ENCODE peak calls at places on chromosomes 3 and 15, in five cellular contexts. P is tibial artery, G is cardiac fibroblast, Y is ecto neural progenitor cell, I is caudate nucleus. T is an unnamed sample.

GRCh38 chr15:41734079-41734478 is 40.2 kb upstream of the MAPKBP1 start:
- DNase-seq in I (no peak), Y (no peak), G (peak), P (no peak), T (no peak)

GRCh38 chr3:41350441-41350840 is 151.1 kb downstream of the CTNNB1 start:
- DNase-seq in I (no peak), P (no peak), G (peak), Y (no peak), T (no peak)

GRCh38 chr15:75158402-75158801 is 43.3 kb upstream of the C15orf39 start:
- DNase-seq in P (no peak), Y (no peak), I (no peak), G (no peak), T (no peak)

GRCh38 chr3:43953814-43954241 is 263.1 kb downstream of the ABHD5 start:
- DNase-seq in G (peak), Y (peak), I (no peak), P (no peak), T (no peak)

GRCh38 chr15:75140080-75140879 is 61.4 kb upstream of the C15orf39 start:
- DNase-seq in P (no peak), G (no peak), I (no peak), Y (no peak), T (no peak)

GRCh38 chr3:52649461-52650210 is 36.1 kb downstream of the PBRM1 start:
- DNase-seq in P (no peak), I (no peak), G (peak), Y (no peak), T (no peak)

GRCh38 chr3:47802734-47803477 is at the start of gene DHX30:
- DNase-seq in I (peak), P (peak), G (peak), Y (peak), T (peak)

GRCh38 chr3:81758275-81758674 is 3.2 kb downstream of the GBE1 start:
- DNase-seq in P (no peak), Y (no peak), G (peak), I (no peak), T (no peak)

GRCh38 chr3:134630506-134630905 is 20.3 kb downstream of the KY start:
- DNase-seq in Y (peak), G (peak), P (no peak), I (no peak), T (peak)

GRCh38 chr3:156448300-156448699 is 106.6 kb downstream of the SSR3 start:
- DNase-seq in G (peak), I (no peak), P (no peak), Y (no peak), T (no peak)

GRCh38 chr15:70566047-70566835 is 197.1 kb downstream of the UACA start:
- DNase-seq in I (no peak), P (peak), G (no peak), Y (peak), T (no peak)

GRCh38 chr3:188153498-188153948 is 434 bp upstream of the LPP start:
- DNase-seq in Y (no peak), G (peak), I (peak), P (peak), T (peak)

GRCh38 chr3:64451283-64452012 is 226.2 kb upstream of the PRICKLE2 start:
- DNase-seq in Y (no peak), I (no peak), G (no peak), P (no peak), T (no peak)

GRCh38 chr3:81307221-81307620 is 454.2 kb downstream of the GBE1 start:
- DNase-seq in P (no peak), I (no peak), Y (no peak), G (no peak), T (no peak)

GRCh38 chr3:188792788-188793187 is 379.0 kb upstream of the TPRG1 start:
- DNase-seq in Y (peak), G (no peak), I (no peak), P (no peak), T (no peak)

GRCh38 chr3:63607716-63608115 is 44.8 kb upstream of the SNTN start:
- DNase-seq in I (no peak), G (no peak), Y (no peak), P (no peak), T (no peak)

GRCh38 chr3:167728176-167728575 is 6.5 kb downstream of the PDCD10 start:
- DNase-seq in Y (no peak), P (no peak), I (no peak), G (peak), T (no peak)

GRCh38 chr3:27380433-27381357 is 11.5 kb upstream of the NEK10 start:
- DNase-seq in I (no peak), Y (no peak), G (no peak), P (no peak), T (no peak)

GRCh38 chr3:117193390-117193789 is 483.8 kb downstream of the TUSC7 start:
- DNase-seq in I (no peak), P (no peak), Y (no peak), G (peak), T (no peak)

GRCh38 chr15:35667908-35668307 is 121.9 kb upstream of the DPH6 start:
- DNase-seq in I (no peak), P (no peak), Y (no peak), G (no peak), T (no peak)

GRCh38 chr15:40064231-40064894 is 25.4 kb upstream of the SRP14 start:
- DNase-seq in G (peak), P (peak), I (no peak), Y (no peak), T (no peak)

GRCh38 chr3:48245136-48245535 is 4.2 kb downstream of the ZNF589 start:
- DNase-seq in Y (no peak), P (peak), I (no peak), G (no peak), T (no peak)

GRCh38 chr15:50059203-50059772 is 59.7 kb downstream of the ATP8B4 start:
- DNase-seq in I (no peak), P (no peak), Y (no peak), G (no peak), T (no peak)